ENCODE peak calls at places on chromosomes 16 and 17, in four cellular contexts. F is C1 segment of cervical spinal cord, S is NCI-H524, I is NCI-H345. H is an unnamed sample.

GRCh38 chr16:10594312-10594950 is 14.0 kb upstream of the EMP2 start:
- DNase-seq in F (no peak), S (peak), I (peak), H (no peak)

GRCh38 chr17:4215882-4216411 is 47.8 kb downstream of the ANKFY1 start:
- DNase-seq in F (no peak), S (no peak), I (peak), H (no peak)

GRCh38 chr17:4513113-4514032 is 14.7 kb downstream of the SPNS2 start:
- DNase-seq in F (no peak), S (no peak), I (no peak), H (no peak)

GRCh38 chr16:27253526-27253930 is 15.0 kb downstream of the NSMCE1 start:
- DNase-seq in F (no peak), S (no peak), I (no peak), H (no peak)

GRCh38 chr17:8019665-8020064 is 17.2 kb downstream of the GUCY2D start:
- DNase-seq in F (no peak), S (no peak), I (no peak), H (no peak)

GRCh38 chr16:27332105-27332504 is 18.3 kb downstream of the IL4R start:
- DNase-seq in F (no peak), S (no peak), I (no peak), H (no peak)

GRCh38 chr16:48014349-48015135 is 141.3 kb downstream of the ABCC12 start:
- DNase-seq in F (no peak), S (peak), I (no peak), H (no peak)

GRCh38 chr16:83720981-83721380 is 86.8 kb upstream of the HSBP1 start:
- DNase-seq in F (no peak), S (no peak), I (no peak), H (no peak)

GRCh38 chr16:88458039-88458772 is 5.1 kb downstream of the ZFPM1 start:
- DNase-seq in F (no peak), S (no peak), I (no peak), H (peak)

GRCh38 chr16:30078744-30079143 is 3.0 kb downstream of the PPP4C start:
- DNase-seq in F (no peak), S (no peak), I (no peak), H (no peak)

GRCh38 chr17:16430650-16431049 is 15.3 kb downstream of the TRPV2 start:
- DNase-seq in F (no peak), S (no peak), I (no peak), H (no peak)

GRCh38 chr17:65013613-65014391 is 42.7 kb downstream of the GNA13 start:
- DNase-seq in F (no peak), S (no peak), I (no peak), H (no peak)

GRCh38 chr17:49361129-49361901 is 735 bp downstream of the ZNF652 start:
- DNase-seq in F (no peak), S (peak), I (peak), H (peak)